ENCODE peak calls at places on chromosomes 16 and 17, in six cellular contexts. U is glutamatergic neuron; J is heart right ventricle; O is GM06990; Z is astrocyte of the cerebellum; L is CD4-positive, alpha-beta T cell. X is an unnamed sample.

GRCh38 chr17:74922694-74923537 is at the start of gene USH1G:
- DNase-seq in U (no peak), J (no peak), O (no peak), Z (no peak), L (peak; percentile 9), X (peak; percentile 8)

GRCh38 chr17:66947311-66947710 is 17.2 kb upstream of the CACNG4 start:
- DNase-seq in U (no peak), J (no peak), O (no peak), Z (no peak), L (no peak), X (no peak)

GRCh38 chr16:57999366-57999970 is 1.0 kb downstream of the ZNF319 start:
- DNase-seq in U (peak; percentile 7), J (no peak), O (no peak), Z (no peak), L (peak; percentile 11), X (peak; percentile 44)

GRCh38 chr16:64957246-64957645 is 164.6 kb downstream of the CDH11 start:
- DNase-seq in U (no peak), J (no peak), O (no peak), Z (no peak), L (no peak), X (no peak)

GRCh38 chr16:57685633-57686032 is 9.0 kb upstream of the DRC7 start:
- DNase-seq in U (no peak), J (no peak), O (no peak), Z (no peak), L (no peak), X (no peak)

GRCh38 chr16:73793286-73793685 is 503.3 kb upstream of the PSMD7 start:
- DNase-seq in U (no peak), J (no peak), O (no peak), Z (no peak), L (no peak), X (no peak)

GRCh38 chr16:49502136-49502881 is 128.7 kb downstream of the C16orf78 start:
- DNase-seq in U (peak; percentile 6), J (no peak), O (no peak), Z (no peak), L (no peak), X (no peak)

GRCh38 chr17:46977348-46977747 is 1.7 kb downstream of the RPRML start:
- DNase-seq in U (peak; percentile 81), J (no peak), O (no peak), Z (no peak), L (no peak), X (peak; percentile 40)

GRCh38 chr16:67637625-67638024 is 7.3 kb upstream of the CARMIL2 start:
- DNase-seq in U (no peak), J (no peak), O (no peak), Z (no peak), L (no peak), X (no peak)

GRCh38 chr17:15917439-15918027 is 27.4 kb upstream of the ADORA2B start:
- DNase-seq in U (no peak), J (no peak), O (no peak), Z (no peak), L (no peak), X (no peak)

GRCh38 chr17:69581061-69581955 is 166.8 kb downstream of the MAP2K6 start:
- DNase-seq in U (no peak), J (peak; percentile 29), O (peak; percentile 75), Z (peak; percentile 58), L (no peak), X (no peak)

GRCh38 chr17:10777890-10778289 is 26.0 kb downstream of the TMEM238L start:
- DNase-seq in U (no peak), J (no peak), O (no peak), Z (no peak), L (no peak), X (no peak)

GRCh38 chr17:61205406-61205805 is 194.2 kb upstream of the TBX2 start:
- DNase-seq in U (no peak), J (no peak), O (no peak), Z (no peak), L (no peak), X (no peak)

GRCh38 chr17:75619506-75620431 is 13.5 kb upstream of the SMIM5 start:
- DNase-seq in U (peak; percentile 86), J (no peak), O (no peak), Z (no peak), L (no peak), X (peak; percentile 33)

GRCh38 chr17:43597624-43598358 is 51.7 kb upstream of the ETV4 start:
- DNase-seq in U (no peak), J (no peak), O (no peak), Z (no peak), L (no peak), X (no peak)

GRCh38 chr17:35295686-35296085 is 52.8 kb downstream of the SLFN5 start:
- DNase-seq in U (no peak), J (no peak), O (no peak), Z (no peak), L (no peak), X (no peak)

GRCh38 chr17:73595068-73595865 is 49.0 kb downstream of the SDK2 start:
- DNase-seq in U (peak; percentile 71), J (peak; percentile 17), O (no peak), Z (no peak), L (no peak), X (peak; percentile 24)

GRCh38 chr16:50166511-50167500 is 13.7 kb downstream of the TENT4B start:
- DNase-seq in U (no peak), J (no peak), O (no peak), Z (no peak), L (no peak), X (peak; percentile 23)

GRCh38 chr17:21161498-21162393 is 35.0 kb downstream of the DHRS7B start:
- DNase-seq in U (no peak), J (no peak), O (no peak), Z (no peak), L (no peak), X (no peak)

GRCh38 chr17:30545024-30545423 is 67.8 kb downstream of the GOSR1 start:
- DNase-seq in U (no peak), J (no peak), O (no peak), Z (no peak), L (no peak), X (no peak)

GRCh38 chr16:30985401-30986128 is 558 bp downstream of the HSD3B7 start:
- DNase-seq in U (peak; percentile 52), J (no peak), O (no peak), Z (no peak), L (no peak), X (peak; percentile 54)

GRCh38 chr16:69741519-69741918 is 13.2 kb downstream of the NOB1 start:
- DNase-seq in U (no peak), J (no peak), O (no peak), Z (no peak), L (no peak), X (peak; percentile 55)

GRCh38 chr17:72940511-72940910 is 152.0 kb downstream of the SLC39A11 start:
- DNase-seq in U (no peak), J (no peak), O (no peak), Z (no peak), L (no peak), X (no peak)

GRCh38 chr16:24044467-24044866 is 208.7 kb downstream of the PRKCB start:
- DNase-seq in U (no peak), J (no peak), O (no peak), Z (no peak), L (no peak), X (no peak)

GRCh38 chr16:24046442-24046841 is 209.7 kb upstream of the CACNG3 start:
- DNase-seq in U (peak; percentile 62), J (no peak), O (no peak), Z (no peak), L (no peak), X (no peak)

GRCh38 chr16:24041834-24042631 is 206.2 kb downstream of the PRKCB start:
- DNase-seq in U (peak; percentile 86), J (peak; percentile 50), O (no peak), Z (no peak), L (peak; percentile 68), X (peak; percentile 74)

GRCh38 chr16:24049113-24049512 is 207.0 kb upstream of the CACNG3 start:
- DNase-seq in U (no peak), J (no peak), O (no peak), Z (no peak), L (no peak), X (no peak)

GRCh38 chr16:24045641-24046040 is 209.9 kb downstream of the PRKCB start:
- DNase-seq in U (peak; percentile 65), J (no peak), O (no peak), Z (no peak), L (no peak), X (peak; percentile 2)
- TF ChIP-seq CTCF in U (peak; percentile 60), J (peak; percentile 38), O (no peak), Z (no peak), L (no peak), X (peak; percentile 37)

DNA sequence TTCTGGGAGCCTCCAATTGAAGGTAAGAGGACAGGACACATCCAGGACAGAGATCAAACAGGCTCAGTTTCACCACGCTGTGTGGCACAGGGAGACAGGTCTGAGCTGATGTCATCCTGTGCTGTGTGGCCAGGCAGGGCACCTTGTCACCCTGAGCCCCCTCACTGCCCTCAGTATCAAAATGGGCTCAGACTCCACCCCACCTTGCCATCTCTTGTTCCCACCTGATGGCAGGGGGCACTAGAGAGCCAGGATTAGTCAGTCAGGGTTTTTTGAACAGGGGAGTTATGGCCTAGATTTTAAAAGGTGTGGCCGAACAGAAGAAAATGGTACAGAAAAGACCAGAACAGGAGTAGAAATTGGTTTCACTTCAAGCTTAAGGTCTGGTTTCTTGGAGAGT is 2.6 kb downstream of the KAT2A start:
- DNase-seq in U (peak; percentile 48), J (no peak), O (no peak), Z (no peak), L (no peak), X (peak; percentile 59)
- TF ChIP-seq CTCF in U (peak; percentile 52), J (peak; percentile 54), O (peak; percentile 56), Z (peak; percentile 55), L (peak; percentile 33), X (peak; percentile 15)

DNA sequence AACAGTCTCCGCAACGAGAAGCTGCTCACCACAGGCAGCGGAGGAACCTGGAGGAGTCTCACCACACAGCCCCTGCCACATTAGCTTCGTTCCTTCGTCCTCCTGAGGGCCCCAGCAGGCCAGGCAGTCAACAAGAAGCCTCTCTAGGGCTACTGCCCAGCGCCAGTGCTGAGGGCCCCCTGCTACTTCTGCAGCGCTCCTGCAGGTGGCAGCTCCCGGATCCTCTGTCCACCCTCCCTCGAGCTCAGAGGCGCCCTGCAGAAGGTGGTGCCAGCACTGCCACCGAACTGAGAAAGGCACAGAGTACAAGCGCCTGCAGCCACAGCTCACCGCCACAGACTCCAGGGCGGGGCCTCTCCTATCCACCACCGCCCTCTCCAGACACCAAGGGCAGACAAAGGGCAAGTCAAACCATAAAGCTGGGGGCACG is 27.3 kb downstream of the KDM8 start:
- DNase-seq in U (no peak), J (no peak), O (no peak), Z (no peak), L (peak; percentile 83), X (no peak)
- TF ChIP-seq CTCF in U (no peak), J (no peak), O (no peak), Z (no peak), L (peak; percentile 55), X (no peak)

GRCh38 chr17:14301279-14301760 is 439 bp downstream of the HS3ST3B1 start:
- DNase-seq in U (peak; percentile 39), J (no peak), O (no peak), Z (no peak), L (peak; percentile 21), X (no peak)
- TF ChIP-seq CTCF in U (no peak), J (peak; percentile 28), O (no peak), Z (no peak), L (peak; percentile 42), X (no peak)

GRCh38 chr17:78448356-78448993 is 70.0 kb downstream of the PGS1 start:
- DNase-seq in U (no peak), J (no peak), O (no peak), Z (no peak), L (no peak), X (no peak)
- TF ChIP-seq CTCF in U (peak; percentile 29), J (no peak), O (peak; percentile 32), Z (peak; percentile 24), L (no peak), X (no peak)